ENCODE peak calls at places on chromosomes 4 and X, in seven cellular contexts. A is cardiac muscle cell, F is AG04449, M is lung, C is IMR-90, S is psoas muscle, I is endothelial cell. N is an unnamed sample.

GRCh38 chr4:54233128-54233696 is 4.1 kb downstream of the PDGFRA start:
- DNase-seq in A (peak), F (no peak), M (peak), C (peak), S (peak), I (peak), N (no peak)

GRCh38 chrX:21735038-21735752 is 22.7 kb downstream of the SMPX start:
- DNase-seq in A (no peak), F (peak), M (no peak), C (peak), S (no peak), I (no peak), N (no peak)

GRCh38 chrX:103404225-103405008 is 28.1 kb downstream of the BEX3 start:
- DNase-seq in A (peak), F (peak), M (peak), C (peak), S (peak), I (peak), N (peak)

GRCh38 chrX:75228854-75229253 is 45.0 kb upstream of the UPRT start:
- DNase-seq in A (no peak), F (no peak), M (no peak), C (no peak), S (no peak), I (no peak), N (no peak)

GRCh38 chr4:111230265-111230664 is 607.4 kb upstream of the PITX2 start:
- DNase-seq in A (no peak), F (peak), M (no peak), C (peak), S (no peak), I (no peak), N (peak)

GRCh38 chr4:55378617-55379467 is 16.9 kb upstream of the TMEM165 start:
- DNase-seq in A (no peak), F (no peak), M (peak), C (no peak), S (no peak), I (no peak), N (peak)

GRCh38 chr4:89263265-89263664 is 44.3 kb downstream of the GPRIN3 start:
- DNase-seq in A (no peak), F (no peak), M (no peak), C (no peak), S (no peak), I (no peak), N (no peak)

GRCh38 chr4:86741841-86742240 is 107.3 kb downstream of the SLC10A6 start:
- DNase-seq in A (no peak), F (no peak), M (no peak), C (no peak), S (no peak), I (no peak), N (no peak)

GRCh38 chrX:74419861-74420193 is 1.5 kb upstream of the SLC16A2 start:
- DNase-seq in A (no peak), F (no peak), M (no peak), C (no peak), S (no peak), I (peak), N (no peak)

GRCh38 chr4:127936974-127937373 is 28.0 kb downstream of the MFSD8 start:
- DNase-seq in A (peak), F (no peak), M (no peak), C (peak), S (no peak), I (no peak), N (no peak)

GRCh38 chrX:119734897-119735339 is 23.5 kb upstream of the SOWAHD start:
- DNase-seq in A (peak), F (no peak), M (peak), C (no peak), S (peak), I (no peak), N (no peak)

GRCh38 chr4:89939464-89939863 is 44.8 kb downstream of the MMRN1 start:
- DNase-seq in A (no peak), F (no peak), M (no peak), C (no peak), S (no peak), I (no peak), N (no peak)

GRCh38 chr4:9804918-9805317 is 23.5 kb downstream of the DRD5 start:
- DNase-seq in A (no peak), F (no peak), M (no peak), C (no peak), S (no peak), I (no peak), N (no peak)

GRCh38 chr4:185272232-185272631 is 62.8 kb downstream of the SNX25 start:
- DNase-seq in A (no peak), F (no peak), M (no peak), C (no peak), S (no peak), I (no peak), N (no peak)

GRCh38 chrX:42269186-42269585 is 345.8 kb upstream of the CASK start:
- DNase-seq in A (peak), F (no peak), M (no peak), C (peak), S (no peak), I (no peak), N (no peak)

GRCh38 chrX:119880552-119881437 is 9.2 kb downstream of the NDUFA1 start:
- DNase-seq in A (peak), F (no peak), M (no peak), C (peak), S (no peak), I (peak), N (no peak)

GRCh38 chr4:154779362-154779947 is 1.6 kb upstream of the RBM46 start:
- DNase-seq in A (peak), F (no peak), M (no peak), C (peak), S (no peak), I (no peak), N (no peak)

GRCh38 chrX:75596178-75596577 is 73.3 kb upstream of the ZDHHC15 start:
- DNase-seq in A (no peak), F (no peak), M (no peak), C (no peak), S (no peak), I (no peak), N (no peak)

GRCh38 chrX:48648299-48648698 is 35.3 kb upstream of the WAS start:
- DNase-seq in A (peak), F (no peak), M (peak), C (peak), S (peak), I (peak), N (peak)

GRCh38 chr4:128574706-128575105 is 234.8 kb upstream of the JADE1 start:
- DNase-seq in A (peak), F (peak), M (peak), C (peak), S (peak), I (peak), N (no peak)

GRCh38 chrX:11566158-11566557 is 99.6 kb downstream of the ARHGAP6 start:
- DNase-seq in A (no peak), F (no peak), M (no peak), C (no peak), S (no peak), I (no peak), N (no peak)

GRCh38 chr4:70945452-70946055 is 43.4 kb downstream of the MOB1B start:
- DNase-seq in A (no peak), F (no peak), M (no peak), C (peak), S (no peak), I (no peak), N (no peak)

GRCh38 chr4:98319021-98319420 is 57.8 kb downstream of the RAP1GDS1 start:
- DNase-seq in A (no peak), F (no peak), M (no peak), C (no peak), S (no peak), I (no peak), N (no peak)

GRCh38 chr4:103996059-103996458 is 276.3 kb upstream of the TACR3 start:
- DNase-seq in A (peak), F (no peak), M (no peak), C (no peak), S (no peak), I (no peak), N (no peak)

GRCh38 chr4:94332983-94333590 is 9.5 kb downstream of the HPGDS start:
- DNase-seq in A (peak), F (no peak), M (no peak), C (no peak), S (no peak), I (no peak), N (no peak)

GRCh38 chr4:141768954-141769353 is 132.6 kb downstream of the IL15 start:
- DNase-seq in A (peak), F (peak), M (no peak), C (peak), S (no peak), I (no peak), N (peak)

GRCh38 chr4:121307441-121308327 is 73.1 kb downstream of the QRFPR start:
- DNase-seq in A (peak), F (peak), M (no peak), C (peak), S (no peak), I (peak), N (no peak)

GRCh38 chrX:131588995-131589394 is 45.1 kb downstream of the OR13H1 start:
- DNase-seq in A (peak), F (no peak), M (no peak), C (no peak), S (no peak), I (no peak), N (no peak)

GRCh38 chrX:119986203-119986602 is 42.7 kb upstream of the NKAP start:
- DNase-seq in A (no peak), F (no peak), M (no peak), C (no peak), S (no peak), I (no peak), N (no peak)

GRCh38 chrX:74925210-74926088 is at the start of gene NEXMIF:
- DNase-seq in A (peak), F (no peak), M (peak), C (no peak), S (no peak), I (peak), N (no peak)

DNA sequence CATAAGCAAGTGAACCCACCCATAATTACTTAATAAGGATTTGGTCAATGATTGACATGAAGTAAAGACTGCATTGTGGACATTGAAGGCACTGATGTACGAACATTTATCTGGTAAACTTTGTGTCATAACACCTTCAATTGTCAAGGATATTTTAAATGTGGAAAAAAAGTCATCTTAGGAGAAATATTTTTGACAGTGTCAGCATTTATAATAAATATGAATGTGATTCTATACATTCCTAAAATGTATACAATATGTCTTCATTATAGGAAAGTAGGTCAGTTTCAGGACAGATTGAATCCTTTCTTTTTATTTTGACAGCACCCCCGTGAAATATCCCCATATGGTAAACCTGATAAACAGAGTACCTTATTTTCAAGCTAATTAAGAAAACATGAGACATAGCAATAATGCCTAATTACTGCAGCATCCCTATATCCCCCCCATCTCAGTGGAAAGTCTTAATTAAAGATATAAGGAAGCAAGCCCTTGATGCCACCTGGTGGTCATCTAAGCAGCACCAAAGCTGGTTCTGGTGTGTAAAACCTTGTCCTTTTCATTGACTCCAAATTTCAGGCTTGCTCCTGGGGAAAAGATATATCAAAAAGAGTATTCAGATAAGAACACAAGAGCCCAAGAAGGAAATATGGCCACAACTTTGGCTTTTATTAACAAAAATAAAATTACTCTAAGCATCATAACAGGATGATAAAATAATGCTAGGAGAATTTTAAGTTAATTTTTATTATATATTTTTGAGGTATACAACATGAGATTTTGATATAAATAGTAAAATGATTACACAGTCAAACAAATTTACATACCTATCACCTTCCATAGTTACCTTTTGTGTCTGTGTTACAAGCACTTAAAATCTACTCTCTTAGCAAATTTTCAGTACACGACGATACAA is 379.7 kb downstream of the TLL1 start:
- DNase-seq in A (peak), F (no peak), M (no peak), C (no peak), S (no peak), I (no peak), N (no peak)
- TF ChIP-seq CTCF in A (peak), F (peak), M (no peak), C (no peak), S (peak), I (peak), N (peak)

GRCh38 chrX:150570512-150570911 is 2.1 kb downstream of the MTM1 start:
- DNase-seq in A (peak), F (no peak), M (no peak), C (no peak), S (no peak), I (no peak), N (no peak)

GRCh38 chrX:150574824-150575409 is 6.5 kb downstream of the MTM1 start:
- DNase-seq in A (no peak), F (no peak), M (no peak), C (no peak), S (no peak), I (no peak), N (no peak)

GRCh38 chrX:150575415-150575814 is 7.0 kb downstream of the MTM1 start:
- DNase-seq in A (peak), F (no peak), M (peak), C (peak), S (no peak), I (no peak), N (no peak)

GRCh38 chrX:150572206-150572605 is 3.8 kb downstream of the MTM1 start:
- DNase-seq in A (no peak), F (no peak), M (no peak), C (no peak), S (no peak), I (no peak), N (no peak)

DNA sequence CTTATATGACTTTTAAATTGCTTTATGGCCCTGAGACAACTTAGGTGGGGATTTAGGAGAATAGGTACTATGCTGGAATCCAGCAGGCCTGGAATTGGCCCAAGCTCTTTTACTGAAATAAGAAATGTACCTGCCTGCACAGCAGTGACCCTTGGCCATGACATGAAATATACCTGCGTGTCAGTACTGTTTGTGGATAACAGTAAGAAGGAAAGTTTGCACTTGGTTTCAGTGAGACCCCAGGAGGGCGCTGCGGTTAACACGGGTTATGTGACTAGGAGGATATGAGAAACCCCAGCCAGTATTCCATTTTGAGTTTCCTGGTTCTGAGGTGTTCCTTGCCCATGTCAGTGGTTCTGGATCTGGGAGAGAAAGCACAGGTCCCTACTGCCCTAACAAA is 5.3 kb downstream of the MTM1 start:
- DNase-seq in A (no peak), F (no peak), M (no peak), C (no peak), S (no peak), I (no peak), N (no peak)
- TF ChIP-seq CTCF in A (no peak), F (no peak), M (no peak), C (no peak), S (no peak), I (no peak), N (no peak)

GRCh38 chrX:47643926-47644325 is 6.4 kb downstream of the ELK1 start:
- DNase-seq in A (peak), F (no peak), M (no peak), C (peak), S (no peak), I (no peak), N (no peak)
- TF ChIP-seq CTCF in A (peak), F (peak), M (no peak), C (peak), S (no peak), I (peak), N (peak)

GRCh38 chrX:29090811-29091210 is 503.6 kb downstream of the IL1RAPL1 start:
- DNase-seq in A (peak), F (no peak), M (no peak), C (peak), S (no peak), I (no peak), N (no peak)
- TF ChIP-seq CTCF in A (peak), F (peak), M (no peak), C (peak), S (peak), I (no peak), N (peak)

GRCh38 chrX:1582686-1583437 is 8.5 kb upstream of the AKAP17A start:
- DNase-seq in A (peak), F (no peak), M (peak), C (no peak), S (no peak), I (no peak), N (no peak)
- TF ChIP-seq CTCF in A (no peak), F (no peak), M (no peak), C (no peak), S (no peak), I (no peak), N (no peak)